ENCODE peak calls at places on chromosomes 16 and 17, in five cellular contexts. Y is AG04450, O is body of pancreas, Q is thoracic aorta, T is cardiac muscle cell. W is an unnamed sample.

GRCh38 chr17:48720263-48721008 is 1.9 kb downstream of the PRAC1 start:
- DNase-seq in Q (no peak), T (no peak), O (no peak), Y (no peak), W (no peak)

GRCh38 chr16:69929480-69929879 is 21.7 kb upstream of the CLEC18A start:
- DNase-seq in T (peak), Q (no peak), Y (no peak), O (no peak), W (no peak)

GRCh38 chr16:89658221-89658879 is 714 bp downstream of the SPATA33 start:
- DNase-seq in Y (no peak), T (peak), Q (no peak), O (no peak), W (peak)

GRCh38 chr16:7097537-7097936 is 235.1 kb upstream of the RBFOX1 start:
- DNase-seq in O (no peak), T (no peak), Y (no peak), Q (no peak), W (no peak)

GRCh38 chr17:6461792-6462524 is 17.7 kb downstream of the PIMREG start:
- DNase-seq in O (no peak), T (no peak), Y (no peak), Q (no peak), W (no peak)

GRCh38 chr17:8029121-8029520 is 9.7 kb upstream of the ALOX15B start:
- DNase-seq in Q (no peak), O (no peak), Y (no peak), T (no peak), W (peak)

GRCh38 chr17:46793541-46793940 is 25.0 kb downstream of the WNT3 start:
- DNase-seq in Q (no peak), Y (no peak), T (no peak), O (no peak), W (no peak)

GRCh38 chr16:75073551-75074414 is 42.8 kb downstream of the LDHD start:
- DNase-seq in O (no peak), T (no peak), Q (no peak), Y (no peak), W (no peak)

GRCh38 chr16:85177448-85177846 is 65.2 kb upstream of the CIBAR2 start:
- DNase-seq in Q (no peak), Y (no peak), O (no peak), T (no peak), W (no peak)

GRCh38 chr17:40284085-40284713 is 3.5 kb upstream of the CDC6 start:
- DNase-seq in Y (no peak), Q (no peak), O (no peak), T (no peak), W (peak)

GRCh38 chr17:16470302-16470701 is 21.7 kb downstream of the LRRC75A start:
- DNase-seq in Y (no peak), Q (no peak), O (no peak), T (no peak), W (no peak)

GRCh38 chr16:23119570-23119969 is 29.7 kb downstream of the USP31 start:
- DNase-seq in Y (no peak), O (no peak), T (no peak), Q (no peak), W (peak)

GRCh38 chr17:83155128-83156081 is 76.0 kb downstream of the METRNL start:
- DNase-seq in O (peak), T (no peak), Y (no peak), Q (no peak), W (no peak)

GRCh38 chr17:33512113-33512512 is 219.0 kb upstream of the ASIC2 start:
- DNase-seq in Q (no peak), Y (no peak), O (no peak), T (no peak), W (no peak)

GRCh38 chr17:62693616-62694415 is 66.3 kb downstream of the MRC2 start:
- DNase-seq in O (no peak), T (no peak), Q (no peak), Y (no peak), W (no peak)

GRCh38 chr16:4913774-4914525 is 23.0 kb downstream of the PPL start:
- DNase-seq in Y (no peak), O (no peak), Q (no peak), T (no peak), W (no peak)

GRCh38 chr17:10843806-10844205 is 5.9 kb upstream of the PIRT start:
- DNase-seq in O (no peak), Y (no peak), Q (no peak), T (peak), W (no peak)

GRCh38 chr17:27504188-27504995 is 48.1 kb downstream of the KSR1 start:
- DNase-seq in T (no peak), Q (no peak), Y (no peak), O (peak), W (no peak)

GRCh38 chr17:45243750-45244149 is 18.1 kb downstream of the SPATA32 start:
- DNase-seq in T (no peak), Y (no peak), O (no peak), Q (no peak), W (no peak)

GRCh38 chr17:4543557-4544026 is 11.6 kb downstream of the MYBBP1A start:
- DNase-seq in Y (no peak), T (peak), Q (no peak), O (no peak), W (no peak)

GRCh38 chr17:81359218-81359617 is 36.0 kb upstream of the BAHCC1 start:
- DNase-seq in Q (no peak), Y (no peak), O (no peak), T (no peak), W (no peak)

GRCh38 chr17:47864791-47865216 is 13.8 kb upstream of the SP6 start:
- DNase-seq in Q (no peak), Y (no peak), T (no peak), O (no peak), W (peak)

GRCh38 chr17:81673561-81674258 is 7.2 kb downstream of the CCDC137 start:
- DNase-seq in Q (no peak), Y (no peak), O (no peak), T (no peak), W (no peak)

GRCh38 chr17:74244128-74244527 is 29.9 kb upstream of the DNAI2 start:
- DNase-seq in T (no peak), Q (no peak), Y (no peak), O (no peak), W (no peak)

GRCh38 chr17:82320956-82321927 is 3.8 kb upstream of the CD7 start:
- DNase-seq in T (peak), O (peak), Q (no peak), Y (no peak), W (no peak)

GRCh38 chr16:85836706-85837582 is 37.4 kb downstream of the COX4I1 start:
- DNase-seq in O (no peak), Y (no peak), T (no peak), Q (no peak), W (no peak)

GRCh38 chr16:85354623-85355514 is 242.6 kb upstream of the CIBAR2 start:
- DNase-seq in Y (peak), T (peak), O (no peak), Q (no peak), W (peak)

GRCh38 chr17:36889955-36890354 is 47.3 kb upstream of the LHX1 start:
- DNase-seq in Y (no peak), O (no peak), T (no peak), Q (no peak), W (no peak)

GRCh38 chr17:80882926-80883685 is 108.5 kb upstream of the CHMP6 start:
- DNase-seq in T (no peak), Y (no peak), O (no peak), Q (no peak), W (no peak)

GRCh38 chr16:30009990-30010816 is 624 bp downstream of the DOC2A start:
- DNase-seq in Y (no peak), T (no peak), O (no peak), Q (no peak), W (no peak)

GRCh38 chr16:19169081-19169639 is 1.1 kb downstream of the SYT17 start:
- DNase-seq in O (no peak), Q (no peak), Y (no peak), T (no peak), W (no peak)

GRCh38 chr17:68456529-68457167 is 648 bp downstream of the WIPI1 start:
- DNase-seq in O (peak), T (peak), Y (peak), Q (peak), W (peak)

GRCh38 chr17:17784599-17785264 is 52.1 kb downstream of the SREBF1 start:
- DNase-seq in T (no peak), Y (no peak), O (no peak), Q (no peak), W (no peak)

GRCh38 chr16:87809150-87809902 is 43.5 kb upstream of the KLHDC4 start:
- DNase-seq in Q (no peak), Y (no peak), O (no peak), T (no peak), W (no peak)

GRCh38 chr17:50393700-50394099 is 3.6 kb downstream of the LRRC59 start:
- DNase-seq in O (no peak), T (no peak), Y (no peak), Q (no peak), W (no peak)
- H3K27ac ChIP-seq in O (no peak), T (no peak), Y (no peak), Q (no peak), W (no peak)

GRCh38 chr17:12665263-12666210 is at the start of gene MYOCD:
- DNase-seq in Q (peak), Y (peak), O (no peak), T (peak), W (peak)
- TF ChIP-seq CTCF in Q (no peak), Y (no peak), O (no peak), T (no peak), W (no peak)

DNA sequence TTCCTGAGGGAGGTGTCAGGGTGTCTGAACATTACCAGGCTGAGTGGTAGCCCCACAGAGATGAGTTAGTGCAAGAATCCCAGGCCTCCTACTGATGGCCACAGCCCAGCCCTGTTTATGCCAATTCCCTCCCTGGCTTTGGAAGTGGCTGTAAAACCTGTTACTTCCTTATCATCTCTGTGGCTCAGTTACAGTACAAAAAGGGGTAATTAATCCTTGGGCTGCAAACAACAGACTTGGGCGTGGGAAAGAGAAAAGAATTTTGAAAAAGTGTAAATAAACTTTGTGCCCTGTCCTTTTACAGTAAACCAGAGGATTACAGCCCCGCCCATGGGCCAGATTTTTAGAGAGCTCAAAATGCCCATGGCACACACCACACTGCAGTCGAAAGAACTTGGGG is 73.1 kb upstream of the AXIN2 start:
- DNase-seq in Y (no peak), Q (no peak), T (no peak), O (no peak), W (no peak)
- H3K27ac ChIP-seq in Y (no peak), Q (no peak), T (no peak), O (peak), W (no peak)

GRCh38 chr17:76407509-76407908 is 23.1 kb downstream of the SPHK1 start:
- DNase-seq in T (no peak), Q (no peak), O (no peak), Y (no peak), W (no peak)

GRCh38 chr17:76410328-76410965 is 26.0 kb downstream of the SPHK1 start:
- DNase-seq in O (no peak), T (no peak), Y (no peak), Q (no peak), W (no peak)

GRCh38 chr17:76405967-76406647 is 21.7 kb downstream of the SPHK1 start:
- DNase-seq in Q (no peak), O (peak), Y (no peak), T (peak), W (no peak)

GRCh38 chr17:76405607-76405966 is 21.2 kb downstream of the SPHK1 start:
- DNase-seq in T (no peak), O (no peak), Q (no peak), Y (no peak), W (no peak)

GRCh38 chr17:76408037-76408849 is 23.8 kb downstream of the SPHK1 start:
- DNase-seq in Y (no peak), Q (no peak), T (peak), O (peak), W (peak)
- TF ChIP-seq CTCF in Y (peak), Q (peak), T (peak), O (peak), W (peak)

DNA sequence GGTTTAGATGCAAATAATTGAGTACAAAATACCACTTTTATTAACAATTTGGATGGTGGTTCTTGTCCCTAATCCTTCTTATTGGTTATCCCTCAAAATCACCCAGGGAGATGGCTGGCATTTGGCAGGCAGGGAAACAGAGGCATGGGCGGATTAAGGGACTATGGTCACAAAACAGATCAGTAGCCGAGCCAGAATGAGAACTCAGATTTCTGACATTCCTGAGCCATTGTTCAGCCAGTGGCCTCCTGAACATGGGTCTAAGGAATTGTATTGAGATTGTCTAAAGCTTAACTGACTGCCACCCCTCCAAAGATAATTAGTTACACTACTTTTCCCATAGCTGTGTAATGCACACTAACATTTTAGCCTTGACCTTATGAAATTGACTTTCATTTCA is 88.4 kb downstream of the CHD9NB start:
- DNase-seq in Y (no peak), Q (no peak), T (no peak), O (no peak), W (no peak)
- H3K27ac ChIP-seq in Y (no peak), Q (no peak), T (no peak), O (no peak), W (no peak)

GRCh38 chr16:67613808-67614207 is 31.1 kb upstream of the CARMIL2 start:
- DNase-seq in Q (no peak), Y (no peak), O (peak), T (no peak), W (no peak)
- TF ChIP-seq CTCF in Q (no peak), Y (no peak), O (no peak), T (no peak), W (no peak)

GRCh38 chr16:21637032-21637968 is 15.1 kb downstream of the IGSF6 start:
- DNase-seq in O (no peak), T (no peak), Q (no peak), Y (no peak), W (no peak)
- H3K27ac ChIP-seq in O (no peak), T (no peak), Q (no peak), Y (no peak), W (peak)

DNA sequence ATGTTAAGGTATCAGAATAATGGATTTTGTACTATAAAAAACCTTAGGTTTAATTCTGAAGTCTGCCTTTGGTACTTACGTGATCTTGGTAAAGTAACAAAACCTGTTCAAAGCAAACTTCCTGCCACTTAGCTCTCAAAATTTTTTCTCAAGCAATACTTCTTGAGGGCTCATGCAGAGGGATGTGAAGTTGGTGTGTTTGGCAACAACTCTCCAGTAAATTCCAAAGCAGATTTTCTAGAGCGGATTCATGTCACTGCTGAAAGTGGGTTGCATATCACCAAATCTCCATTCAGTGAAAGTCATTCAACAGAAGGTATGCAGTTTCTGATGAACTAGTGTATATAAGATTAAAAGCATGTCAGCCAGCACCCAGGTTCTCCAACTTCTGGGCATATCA is 856.7 kb downstream of the CDH8 start:
- DNase-seq in Y (no peak), T (no peak), Q (no peak), O (no peak), W (no peak)
- TF ChIP-seq CTCF in Y (no peak), T (no peak), Q (no peak), O (no peak), W (no peak)

GRCh38 chr17:31411707-31412285 is 20.3 kb downstream of the RAB11FIP4 start:
- DNase-seq in O (no peak), Q (no peak), T (no peak), Y (no peak), W (no peak)
- H3K27ac ChIP-seq in O (no peak), Q (no peak), T (no peak), Y (no peak), W (no peak)

W was measured in RWPE1.